ENCODE peak calls at places on chromosomes 11 and 22, in ten cellular contexts. One of them, this sample, is unnamed.

GRCh38 chr22:20430101-20430640 is 7.5 kb downstream of the SCARF2 start:
- DNase-seq in right atrium auricular region: no peak
- DNase-seq in mucosa of descending colon: no peak
- DNase-seq in GM03348: no peak
- DNase-seq in fibroblast of pulmonary artery: no peak
- DNase-seq in skeletal muscle cell: no peak
- DNase-seq in psoas muscle: no peak
- DNase-seq in BJ: no peak
- DNase-seq in HTR-8/SVneo: no peak
- DNase-seq in epithelial cell of esophagus: no peak
- DNase-seq in this sample: no peak

GRCh38 chr11:47552086-47552580 is 799 bp downstream of the CELF1 start:
- DNase-seq in right atrium auricular region: no peak
- DNase-seq in mucosa of descending colon: no peak
- DNase-seq in GM03348: peak
- DNase-seq in fibroblast of pulmonary artery: peak
- DNase-seq in skeletal muscle cell: no peak
- DNase-seq in psoas muscle: peak
- DNase-seq in BJ: no peak
- DNase-seq in HTR-8/SVneo: no peak
- DNase-seq in epithelial cell of esophagus: peak
- DNase-seq in this sample: no peak

GRCh38 chr11:133019545-133019944 is 512.8 kb downstream of the OPCML start:
- DNase-seq in right atrium auricular region: no peak
- DNase-seq in mucosa of descending colon: no peak
- DNase-seq in GM03348: no peak
- DNase-seq in fibroblast of pulmonary artery: no peak
- DNase-seq in skeletal muscle cell: no peak
- DNase-seq in psoas muscle: no peak
- DNase-seq in BJ: no peak
- DNase-seq in HTR-8/SVneo: no peak
- DNase-seq in epithelial cell of esophagus: no peak
- DNase-seq in this sample: no peak

GRCh38 chr11:111694851-111695250 is 71.3 kb downstream of the PPP2R1B start:
- DNase-seq in right atrium auricular region: no peak
- DNase-seq in mucosa of descending colon: no peak
- DNase-seq in GM03348: no peak
- DNase-seq in fibroblast of pulmonary artery: peak
- DNase-seq in skeletal muscle cell: peak
- DNase-seq in psoas muscle: peak
- DNase-seq in BJ: no peak
- DNase-seq in HTR-8/SVneo: peak
- DNase-seq in epithelial cell of esophagus: no peak
- DNase-seq in this sample: no peak

GRCh38 chr11:59186130-59186594 is 14.2 kb downstream of the DTX4 start:
- DNase-seq in right atrium auricular region: no peak
- DNase-seq in mucosa of descending colon: peak
- DNase-seq in GM03348: peak
- DNase-seq in fibroblast of pulmonary artery: peak
- DNase-seq in skeletal muscle cell: no peak
- DNase-seq in psoas muscle: no peak
- DNase-seq in BJ: no peak
- DNase-seq in HTR-8/SVneo: peak
- DNase-seq in epithelial cell of esophagus: peak
- DNase-seq in this sample: peak

GRCh38 chr22:50186181-50186731 is 543 bp downstream of the TRABD start:
- DNase-seq in right atrium auricular region: no peak
- DNase-seq in mucosa of descending colon: peak
- DNase-seq in GM03348: peak
- DNase-seq in fibroblast of pulmonary artery: no peak
- DNase-seq in skeletal muscle cell: no peak
- DNase-seq in psoas muscle: peak
- DNase-seq in BJ: no peak
- DNase-seq in HTR-8/SVneo: no peak
- DNase-seq in epithelial cell of esophagus: no peak
- DNase-seq in this sample: no peak

GRCh38 chr11:66331542-66332370 is 4.5 kb downstream of the RIN1 start:
- DNase-seq in right atrium auricular region: no peak
- DNase-seq in mucosa of descending colon: no peak
- DNase-seq in GM03348: no peak
- DNase-seq in fibroblast of pulmonary artery: no peak
- DNase-seq in skeletal muscle cell: no peak
- DNase-seq in psoas muscle: no peak
- DNase-seq in BJ: no peak
- DNase-seq in HTR-8/SVneo: no peak
- DNase-seq in epithelial cell of esophagus: no peak
- DNase-seq in this sample: no peak

GRCh38 chr22:17699696-17700330 is 61.3 kb downstream of the BCL2L13 start:
- DNase-seq in right atrium auricular region: no peak
- DNase-seq in mucosa of descending colon: no peak
- DNase-seq in GM03348: no peak
- DNase-seq in fibroblast of pulmonary artery: no peak
- DNase-seq in skeletal muscle cell: no peak
- DNase-seq in psoas muscle: no peak
- DNase-seq in BJ: no peak
- DNase-seq in HTR-8/SVneo: no peak
- DNase-seq in epithelial cell of esophagus: no peak
- DNase-seq in this sample: no peak

GRCh38 chr11:134622458-134622857 is 210.4 kb upstream of the B3GAT1 start:
- DNase-seq in right atrium auricular region: no peak
- DNase-seq in mucosa of descending colon: no peak
- DNase-seq in GM03348: no peak
- DNase-seq in fibroblast of pulmonary artery: no peak
- DNase-seq in skeletal muscle cell: no peak
- DNase-seq in psoas muscle: no peak
- DNase-seq in BJ: no peak
- DNase-seq in HTR-8/SVneo: no peak
- DNase-seq in epithelial cell of esophagus: no peak
- DNase-seq in this sample: no peak

GRCh38 chr22:30747493-30747892 is 52.8 kb downstream of the OSBP2 start:
- DNase-seq in right atrium auricular region: no peak
- DNase-seq in mucosa of descending colon: peak
- DNase-seq in GM03348: no peak
- DNase-seq in fibroblast of pulmonary artery: no peak
- DNase-seq in skeletal muscle cell: no peak
- DNase-seq in psoas muscle: no peak
- DNase-seq in BJ: no peak
- DNase-seq in HTR-8/SVneo: no peak
- DNase-seq in epithelial cell of esophagus: no peak
- DNase-seq in this sample: no peak

GRCh38 chr22:35400335-35400680 is 368 bp downstream of the MCM5 start:
- DNase-seq in right atrium auricular region: no peak
- DNase-seq in mucosa of descending colon: no peak
- DNase-seq in GM03348: peak
- DNase-seq in fibroblast of pulmonary artery: no peak
- DNase-seq in skeletal muscle cell: no peak
- DNase-seq in psoas muscle: no peak
- DNase-seq in BJ: no peak
- DNase-seq in HTR-8/SVneo: no peak
- DNase-seq in epithelial cell of esophagus: peak
- DNase-seq in this sample: no peak

GRCh38 chr11:11708256-11708655 is 86.5 kb upstream of the GALNT18 start:
- DNase-seq in right atrium auricular region: no peak
- DNase-seq in mucosa of descending colon: no peak
- DNase-seq in GM03348: no peak
- DNase-seq in fibroblast of pulmonary artery: no peak
- DNase-seq in skeletal muscle cell: no peak
- DNase-seq in psoas muscle: no peak
- DNase-seq in BJ: no peak
- DNase-seq in HTR-8/SVneo: no peak
- DNase-seq in epithelial cell of esophagus: peak
- DNase-seq in this sample: no peak

GRCh38 chr11:75114465-75114864 is 17.8 kb upstream of the OR2AT4 start:
- DNase-seq in right atrium auricular region: no peak
- DNase-seq in mucosa of descending colon: no peak
- DNase-seq in GM03348: no peak
- DNase-seq in fibroblast of pulmonary artery: no peak
- DNase-seq in skeletal muscle cell: no peak
- DNase-seq in psoas muscle: no peak
- DNase-seq in BJ: no peak
- DNase-seq in HTR-8/SVneo: no peak
- DNase-seq in epithelial cell of esophagus: no peak
- DNase-seq in this sample: no peak

GRCh38 chr22:39456262-39457046 is at the start of gene MGAT3:
- DNase-seq in right atrium auricular region: no peak
- DNase-seq in mucosa of descending colon: no peak
- DNase-seq in GM03348: no peak
- DNase-seq in fibroblast of pulmonary artery: no peak
- DNase-seq in skeletal muscle cell: no peak
- DNase-seq in psoas muscle: no peak
- DNase-seq in BJ: no peak
- DNase-seq in HTR-8/SVneo: no peak
- DNase-seq in epithelial cell of esophagus: no peak
- DNase-seq in this sample: no peak

GRCh38 chr22:41557401-41558240 is 3.2 kb upstream of the CSDC2 start:
- DNase-seq in right atrium auricular region: peak
- DNase-seq in mucosa of descending colon: peak
- DNase-seq in GM03348: peak
- DNase-seq in fibroblast of pulmonary artery: peak
- DNase-seq in skeletal muscle cell: peak
- DNase-seq in psoas muscle: peak
- DNase-seq in BJ: no peak
- DNase-seq in HTR-8/SVneo: peak
- DNase-seq in epithelial cell of esophagus: peak
- DNase-seq in this sample: no peak

GRCh38 chr11:76576166-76576565 is 94.4 kb downstream of the LRRC32 start:
- DNase-seq in right atrium auricular region: no peak
- DNase-seq in mucosa of descending colon: no peak
- DNase-seq in GM03348: no peak
- DNase-seq in fibroblast of pulmonary artery: no peak
- DNase-seq in skeletal muscle cell: no peak
- DNase-seq in psoas muscle: no peak
- DNase-seq in BJ: no peak
- DNase-seq in HTR-8/SVneo: no peak
- DNase-seq in epithelial cell of esophagus: no peak
- DNase-seq in this sample: no peak

GRCh38 chr22:50222508-50222907 is 21.7 kb downstream of the SELENOO start:
- DNase-seq in right atrium auricular region: no peak
- DNase-seq in mucosa of descending colon: no peak
- DNase-seq in GM03348: no peak
- DNase-seq in fibroblast of pulmonary artery: no peak
- DNase-seq in skeletal muscle cell: no peak
- DNase-seq in psoas muscle: no peak
- DNase-seq in BJ: no peak
- DNase-seq in HTR-8/SVneo: no peak
- DNase-seq in epithelial cell of esophagus: no peak
- DNase-seq in this sample: no peak

GRCh38 chr11:108223449-108224149 is 732 bp downstream of the ATM start:
- DNase-seq in right atrium auricular region: no peak
- DNase-seq in mucosa of descending colon: no peak
- DNase-seq in GM03348: no peak
- DNase-seq in fibroblast of pulmonary artery: peak
- DNase-seq in skeletal muscle cell: no peak
- DNase-seq in psoas muscle: no peak
- DNase-seq in BJ: no peak
- DNase-seq in HTR-8/SVneo: no peak
- DNase-seq in epithelial cell of esophagus: no peak
- DNase-seq in this sample: no peak

GRCh38 chr11:1448166-1448825 is 38.3 kb downstream of the MOB2 start:
- DNase-seq in right atrium auricular region: no peak
- DNase-seq in mucosa of descending colon: no peak
- DNase-seq in GM03348: no peak
- DNase-seq in fibroblast of pulmonary artery: no peak
- DNase-seq in skeletal muscle cell: no peak
- DNase-seq in psoas muscle: no peak
- DNase-seq in BJ: no peak
- DNase-seq in HTR-8/SVneo: no peak
- DNase-seq in epithelial cell of esophagus: no peak
- DNase-seq in this sample: no peak

GRCh38 chr11:103109818-103110388 is 677 bp downstream of the DYNC2H1 start:
- DNase-seq in right atrium auricular region: no peak
- DNase-seq in mucosa of descending colon: peak
- DNase-seq in GM03348: no peak
- DNase-seq in fibroblast of pulmonary artery: no peak
- DNase-seq in skeletal muscle cell: no peak
- DNase-seq in psoas muscle: peak
- DNase-seq in BJ: no peak
- DNase-seq in HTR-8/SVneo: no peak
- DNase-seq in epithelial cell of esophagus: no peak
- DNase-seq in this sample: no peak

GRCh38 chr11:45665933-45666647 is 668 bp upstream of the CHST1 start:
- DNase-seq in right atrium auricular region: peak
- DNase-seq in mucosa of descending colon: no peak
- DNase-seq in GM03348: no peak
- DNase-seq in fibroblast of pulmonary artery: no peak
- DNase-seq in skeletal muscle cell: no peak
- DNase-seq in psoas muscle: no peak
- DNase-seq in BJ: no peak
- DNase-seq in HTR-8/SVneo: no peak
- DNase-seq in epithelial cell of esophagus: no peak
- DNase-seq in this sample: peak

GRCh38 chr11:133366088-133366487 is 166.2 kb downstream of the OPCML start:
- DNase-seq in right atrium auricular region: no peak
- DNase-seq in mucosa of descending colon: no peak
- DNase-seq in GM03348: no peak
- DNase-seq in fibroblast of pulmonary artery: no peak
- DNase-seq in skeletal muscle cell: no peak
- DNase-seq in psoas muscle: no peak
- DNase-seq in BJ: no peak
- DNase-seq in HTR-8/SVneo: no peak
- DNase-seq in epithelial cell of esophagus: no peak
- DNase-seq in this sample: no peak

GRCh38 chr11:6682591-6682935 is 577 bp downstream of the MRPL17 start:
- DNase-seq in right atrium auricular region: no peak
- DNase-seq in mucosa of descending colon: peak
- DNase-seq in GM03348: no peak
- DNase-seq in fibroblast of pulmonary artery: no peak
- DNase-seq in skeletal muscle cell: no peak
- DNase-seq in psoas muscle: no peak
- DNase-seq in BJ: no peak
- DNase-seq in HTR-8/SVneo: no peak
- DNase-seq in epithelial cell of esophagus: no peak
- DNase-seq in this sample: no peak

GRCh38 chr11:5280582-5281102 is 10.9 kb upstream of the HBE1 start:
- DNase-seq in right atrium auricular region: peak
- DNase-seq in mucosa of descending colon: no peak
- DNase-seq in GM03348: peak
- DNase-seq in fibroblast of pulmonary artery: peak
- DNase-seq in skeletal muscle cell: peak
- DNase-seq in psoas muscle: peak
- DNase-seq in BJ: peak
- DNase-seq in HTR-8/SVneo: peak
- DNase-seq in epithelial cell of esophagus: peak
- DNase-seq in this sample: peak

GRCh38 chr11:1682225-1682901 is 14.6 kb upstream of the KRTAP5-6 start:
- DNase-seq in right atrium auricular region: no peak
- DNase-seq in mucosa of descending colon: no peak
- DNase-seq in GM03348: no peak
- DNase-seq in fibroblast of pulmonary artery: no peak
- DNase-seq in skeletal muscle cell: no peak
- DNase-seq in psoas muscle: no peak
- DNase-seq in BJ: no peak
- DNase-seq in HTR-8/SVneo: no peak
- DNase-seq in epithelial cell of esophagus: no peak
- DNase-seq in this sample: no peak

GRCh38 chr22:42368379-42369249 is 63.6 kb downstream of the NFAM1 start:
- DNase-seq in right atrium auricular region: no peak
- DNase-seq in mucosa of descending colon: peak
- DNase-seq in GM03348: no peak
- DNase-seq in fibroblast of pulmonary artery: no peak
- DNase-seq in skeletal muscle cell: no peak
- DNase-seq in psoas muscle: peak
- DNase-seq in BJ: no peak
- DNase-seq in HTR-8/SVneo: no peak
- DNase-seq in epithelial cell of esophagus: no peak
- DNase-seq in this sample: no peak

GRCh38 chr11:46436113-46436512 is 44.5 kb upstream of the CHRM4 start:
- DNase-seq in right atrium auricular region: no peak
- DNase-seq in mucosa of descending colon: no peak
- DNase-seq in GM03348: no peak
- DNase-seq in fibroblast of pulmonary artery: no peak
- DNase-seq in skeletal muscle cell: no peak
- DNase-seq in psoas muscle: no peak
- DNase-seq in BJ: no peak
- DNase-seq in HTR-8/SVneo: no peak
- DNase-seq in epithelial cell of esophagus: no peak
- DNase-seq in this sample: no peak

GRCh38 chr11:16979708-16980622 is 34.2 kb downstream of the PLEKHA7 start:
- DNase-seq in right atrium auricular region: no peak
- DNase-seq in mucosa of descending colon: no peak
- DNase-seq in GM03348: no peak
- DNase-seq in fibroblast of pulmonary artery: no peak
- DNase-seq in skeletal muscle cell: no peak
- DNase-seq in psoas muscle: no peak
- DNase-seq in BJ: no peak
- DNase-seq in HTR-8/SVneo: no peak
- DNase-seq in epithelial cell of esophagus: no peak
- DNase-seq in this sample: no peak